ENCODE peak calls at places on chromosomes 6 and 20, in seven cellular contexts. T is CD4-positive, CD25-positive, alpha-beta regulatory T cell; M is activated CD4-positive, alpha-beta T cell treated with anti-CD3 and anti-CD28 coated beads for 4 hours; V is HCEC 1CT; K is HS-27A; R is NCI-H460; X is endothelial cell. I is an unnamed sample.

GRCh38 chr6:147567141-147567805 is 58.8 kb downstream of the SAMD5 start:
- DNase-seq in V (no peak), X (no peak), T (no peak), M (no peak), R (no peak), K (no peak), I (no peak)

GRCh38 chr6:162750776-162751175 is 23.0 kb downstream of the PACRG start:
- DNase-seq in R (peak), X (no peak), T (no peak), M (no peak), V (no peak), K (no peak), I (no peak)

GRCh38 chr20:57708694-57709673 is 831 bp downstream of the PMEPA1 start:
- DNase-seq in R (no peak), V (no peak), K (no peak), T (peak), M (peak), X (peak), I (peak)

GRCh38 chr20:56808732-56809131 is 179.6 kb downstream of the TFAP2C start:
- DNase-seq in V (no peak), X (no peak), M (no peak), R (no peak), T (no peak), K (no peak), I (no peak)

GRCh38 chr6:166851426-166851825 is 104.9 kb downstream of the RNASET2 start:
- DNase-seq in V (no peak), K (no peak), X (no peak), R (no peak), T (no peak), M (no peak), I (no peak)

GRCh38 chr20:8267009-8267408 is 134.9 kb downstream of the PLCB1 start:
- DNase-seq in V (no peak), T (no peak), M (no peak), X (no peak), R (no peak), K (no peak), I (no peak)

GRCh38 chr6:133631421-133631820 is 257.5 kb upstream of the TCF21 start:
- DNase-seq in V (peak), M (no peak), K (peak), T (no peak), R (peak), X (no peak), I (no peak)

GRCh38 chr6:41767112-41767946 is 12.4 kb downstream of the FRS3 start:
- DNase-seq in X (no peak), T (no peak), K (no peak), V (no peak), M (no peak), R (peak), I (no peak)

GRCh38 chr6:81228912-81229540 is 523.5 kb downstream of the TENT5A start:
- DNase-seq in V (peak), M (no peak), R (peak), T (no peak), K (no peak), X (no peak), I (no peak)

GRCh38 chr6:137661601-137662000 is 167.4 kb upstream of the OLIG3 start:
- DNase-seq in R (no peak), X (peak), T (peak), M (peak), K (no peak), V (peak), I (peak)

GRCh38 chr6:129215916-129216525 is 333.1 kb downstream of the LAMA2 start:
- DNase-seq in K (no peak), T (no peak), M (no peak), R (no peak), X (no peak), V (no peak), I (no peak)

GRCh38 chr20:60306105-60306504 is 347.9 kb downstream of the CDH26 start:
- DNase-seq in K (no peak), M (no peak), R (no peak), V (no peak), T (no peak), X (no peak), I (no peak)

GRCh38 chr20:36666181-36666740 is 20.3 kb upstream of the SLA2 start:
- DNase-seq in M (no peak), T (peak), V (no peak), K (no peak), X (no peak), R (no peak), I (no peak)

GRCh38 chr20:40956503-40956902 is 72.1 kb upstream of the TOP1 start:
- DNase-seq in X (no peak), R (no peak), M (no peak), T (no peak), K (no peak), V (no peak), I (no peak)

GRCh38 chr6:35402136-35402855 is 49.8 kb upstream of the FANCE start:
- DNase-seq in X (no peak), V (no peak), K (no peak), T (no peak), M (no peak), R (no peak), I (no peak)

GRCh38 chr20:48826064-48826463 is 1.7 kb downstream of the PREX1 start:
- DNase-seq in X (no peak), R (no peak), V (no peak), K (no peak), M (no peak), T (no peak), I (no peak)

GRCh38 chr6:81979767-81980166 is 227.3 kb upstream of the TENT5A start:
- DNase-seq in T (no peak), R (no peak), X (no peak), K (no peak), V (no peak), M (no peak), I (no peak)

GRCh38 chr20:36217226-36217625 is 19.1 kb upstream of the AAR2 start:
- DNase-seq in T (no peak), R (no peak), V (no peak), K (no peak), M (no peak), X (no peak), I (no peak)

GRCh38 chr6:33827546-33828451 is 24.0 kb upstream of the MLN start:
- DNase-seq in X (no peak), V (no peak), K (no peak), R (no peak), T (no peak), M (no peak), I (no peak)